ENCODE peak calls at places on chromosomes 6 and 20, in five cellular contexts. Y is ovary, O is WERI-Rb-1, P is caudate nucleus, G is brain microvascular endothelial cell. E is an unnamed sample.

GRCh38 chr6:129183681-129184216 is 300.8 kb downstream of the LAMA2 start:
- DNase-seq in Y (no peak), O (no peak), P (no peak), G (peak), E (no peak)

GRCh38 chr6:376823-377571 is 14.6 kb upstream of the IRF4 start:
- DNase-seq in Y (no peak), O (no peak), P (no peak), G (no peak), E (no peak)

GRCh38 chr6:129184808-129185366 is 301.9 kb downstream of the LAMA2 start:
- DNase-seq in Y (no peak), O (no peak), P (no peak), G (no peak), E (no peak)

GRCh38 chr6:83257791-83258190 is 64.6 kb downstream of the RWDD2A start:
- DNase-seq in Y (no peak), O (no peak), P (no peak), G (no peak), E (no peak)

GRCh38 chr6:43834528-43835145 is 64.6 kb downstream of the VEGFA start:
- DNase-seq in Y (no peak), O (peak), P (no peak), G (no peak), E (no peak)

GRCh38 chr6:43676962-43677606 is 10.5 kb downstream of the MRPS18A start:
- DNase-seq in Y (no peak), O (no peak), P (no peak), G (no peak), E (no peak)

GRCh38 chr20:16528078-16528477 is 45.2 kb downstream of the KIF16B start:
- DNase-seq in Y (peak), O (no peak), P (no peak), G (peak), E (no peak)

GRCh38 chr6:138987643-138988468 is at the start of gene REPS1:
- DNase-seq in Y (peak), O (peak), P (peak), G (peak), E (peak)

GRCh38 chr6:27791182-27791939 is 120.8 kb downstream of the OR2B2 start:
- DNase-seq in Y (peak), O (peak), P (no peak), G (peak), E (peak)

GRCh38 chr20:45343867-45344721 is 4.1 kb downstream of the SDC4 start:
- DNase-seq in Y (peak), O (peak), P (no peak), G (peak), E (no peak)

GRCh38 chr6:169789944-169790927 is 38.8 kb downstream of the ERMARD start:
- DNase-seq in Y (peak), O (peak), P (no peak), G (peak), E (peak)

GRCh38 chr20:20457392-20458126 is 89.7 kb downstream of the INSM1 start:
- DNase-seq in Y (no peak), O (no peak), P (no peak), G (peak), E (no peak)

GRCh38 chr20:54284928-54285704 is 77.2 kb downstream of the PFDN4 start:
- DNase-seq in Y (no peak), O (no peak), P (no peak), G (no peak), E (no peak)

DNA sequence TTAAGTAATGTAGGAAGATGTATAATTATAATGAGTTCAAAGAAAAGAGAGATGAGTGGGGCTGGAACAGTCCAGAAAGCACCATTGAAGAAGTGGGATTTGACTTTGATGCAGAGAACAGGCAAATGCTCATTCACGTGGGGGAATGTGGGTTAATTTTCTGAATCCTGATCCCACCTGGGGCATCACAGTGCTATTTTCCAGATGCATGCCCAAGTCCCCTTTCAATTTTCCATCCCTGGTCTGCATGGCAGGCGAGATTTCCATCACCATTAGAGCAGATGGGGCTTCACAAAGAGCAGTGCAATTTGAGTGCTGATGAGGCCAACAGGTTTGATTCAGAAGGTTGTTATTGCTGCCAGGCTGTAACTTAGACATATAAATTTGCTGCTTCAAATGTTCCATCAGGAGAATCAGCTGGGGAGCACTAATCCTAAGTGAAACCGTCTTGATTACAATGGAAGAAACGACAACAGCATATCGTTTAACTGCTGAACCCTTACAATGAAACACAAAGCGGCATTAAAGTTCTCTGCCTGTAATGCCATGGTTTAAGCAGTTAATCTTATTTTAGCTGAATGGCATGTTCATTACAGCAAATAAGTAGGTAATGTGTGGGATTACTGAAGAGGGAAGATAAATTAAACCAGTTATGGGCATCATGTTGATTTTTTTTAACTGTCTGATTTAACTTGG is 45.2 kb downstream of the OSTM1 start:
- DNase-seq in Y (no peak), O (peak), P (no peak), G (no peak), E (no peak)
- H3K27ac ChIP-seq in Y (no peak), O (no peak), P (no peak), G (no peak), E (no peak)

GRCh38 chr6:113434641-113435040 is 422.5 kb upstream of the MARCKS start:
- DNase-seq in Y (no peak), O (no peak), P (no peak), G (no peak), E (no peak)
- H3K27ac ChIP-seq in Y (no peak), O (no peak), P (no peak), G (no peak), E (no peak)

DNA sequence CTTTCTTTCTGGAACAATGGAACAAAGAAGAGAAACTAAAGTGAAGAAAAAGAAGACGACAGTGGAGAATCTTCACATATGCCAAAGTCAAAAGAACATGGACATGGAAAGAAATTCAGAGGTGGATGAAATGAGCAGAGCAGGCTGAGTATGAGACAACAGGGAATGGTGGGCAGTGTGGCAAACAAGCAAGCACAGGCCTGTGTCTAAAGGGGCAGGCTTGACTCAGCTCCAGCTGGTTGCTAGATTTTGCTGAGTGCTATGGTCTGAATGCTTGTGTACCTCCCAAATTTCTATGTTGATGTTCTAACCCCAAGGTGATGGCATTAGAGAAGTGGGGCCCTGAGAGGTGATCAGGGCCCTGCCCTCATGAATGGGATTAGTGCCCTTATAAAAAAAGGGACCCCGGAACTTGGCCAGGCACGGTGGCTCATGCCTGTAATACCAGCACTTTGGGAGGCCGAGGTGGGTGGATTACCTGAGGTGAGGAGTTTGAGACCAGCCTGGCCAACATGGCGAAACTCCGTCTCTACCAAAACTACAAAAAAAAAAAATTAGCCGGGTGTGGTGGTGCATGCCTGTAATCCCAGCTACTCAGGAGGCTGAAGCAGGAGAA is 49.6 kb downstream of the ZMYND8 start:
- DNase-seq in Y (no peak), O (no peak), P (no peak), G (no peak), E (no peak)
- H3K27ac ChIP-seq in Y (no peak), O (no peak), P (no peak), G (no peak), E (no peak)

GRCh38 chr20:62648318-62648995 is 6.2 kb downstream of the SLCO4A1 start:
- DNase-seq in Y (no peak), O (no peak), P (no peak), G (no peak), E (no peak)
- H3K27ac ChIP-seq in Y (peak), O (no peak), P (no peak), G (no peak), E (no peak)

DNA sequence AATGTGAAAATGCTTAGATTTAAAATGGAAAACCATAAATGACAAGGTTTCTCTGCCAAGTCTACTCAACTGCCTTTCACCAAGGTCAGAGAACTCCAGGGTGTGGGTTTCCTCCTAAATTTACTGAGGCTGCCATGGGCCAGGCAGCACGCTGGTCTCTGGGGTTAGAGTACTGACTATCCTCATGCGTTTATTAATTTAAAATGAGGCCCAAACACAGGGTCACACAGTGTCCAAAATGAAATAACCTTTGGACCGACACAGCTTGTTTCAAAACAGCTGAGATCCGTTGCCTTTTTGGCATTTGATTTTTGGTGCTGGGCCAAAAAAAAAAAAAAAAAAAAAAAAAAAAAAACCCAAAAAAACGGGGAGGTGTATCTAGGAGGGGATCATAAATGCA is 14.6 kb upstream of the TOX2 start:
- DNase-seq in Y (no peak), O (no peak), P (no peak), G (no peak), E (no peak)
- H3K27ac ChIP-seq in Y (no peak), O (no peak), P (no peak), G (no peak), E (no peak)

GRCh38 chr6:128155826-128156225 is 255.0 kb upstream of the THEMIS start:
- DNase-seq in Y (no peak), O (no peak), P (no peak), G (no peak), E (no peak)

GRCh38 chr6:128156315-128157111 is 255.7 kb upstream of the THEMIS start:
- DNase-seq in Y (no peak), O (no peak), P (no peak), G (no peak), E (no peak)

GRCh38 chr6:128161263-128161662 is 260.4 kb upstream of the THEMIS start:
- DNase-seq in Y (no peak), O (no peak), P (no peak), G (no peak), E (no peak)

GRCh38 chr6:128161839-128162238 is 261.0 kb upstream of the THEMIS start:
- DNase-seq in Y (no peak), O (no peak), P (no peak), G (no peak), E (no peak)

GRCh38 chr6:128158496-128158895 is 257.6 kb upstream of the THEMIS start:
- DNase-seq in Y (no peak), O (no peak), P (no peak), G (peak), E (no peak)
- H3K27ac ChIP-seq in Y (no peak), O (no peak), P (no peak), G (peak), E (no peak)

GRCh38 chr6:6694368-6694780 is 105.9 kb downstream of the LY86 start:
- DNase-seq in Y (no peak), O (no peak), P (no peak), G (no peak), E (no peak)

GRCh38 chr6:6697620-6698019 is 109.1 kb downstream of the LY86 start:
- DNase-seq in Y (no peak), O (peak), P (no peak), G (no peak), E (no peak)

GRCh38 chr6:6694825-6695710 is 106.5 kb downstream of the LY86 start:
- DNase-seq in Y (peak), O (no peak), P (no peak), G (no peak), E (no peak)

GRCh38 chr6:6695711-6696048 is 107.2 kb downstream of the LY86 start:
- DNase-seq in Y (no peak), O (no peak), P (no peak), G (no peak), E (no peak)

DNA sequence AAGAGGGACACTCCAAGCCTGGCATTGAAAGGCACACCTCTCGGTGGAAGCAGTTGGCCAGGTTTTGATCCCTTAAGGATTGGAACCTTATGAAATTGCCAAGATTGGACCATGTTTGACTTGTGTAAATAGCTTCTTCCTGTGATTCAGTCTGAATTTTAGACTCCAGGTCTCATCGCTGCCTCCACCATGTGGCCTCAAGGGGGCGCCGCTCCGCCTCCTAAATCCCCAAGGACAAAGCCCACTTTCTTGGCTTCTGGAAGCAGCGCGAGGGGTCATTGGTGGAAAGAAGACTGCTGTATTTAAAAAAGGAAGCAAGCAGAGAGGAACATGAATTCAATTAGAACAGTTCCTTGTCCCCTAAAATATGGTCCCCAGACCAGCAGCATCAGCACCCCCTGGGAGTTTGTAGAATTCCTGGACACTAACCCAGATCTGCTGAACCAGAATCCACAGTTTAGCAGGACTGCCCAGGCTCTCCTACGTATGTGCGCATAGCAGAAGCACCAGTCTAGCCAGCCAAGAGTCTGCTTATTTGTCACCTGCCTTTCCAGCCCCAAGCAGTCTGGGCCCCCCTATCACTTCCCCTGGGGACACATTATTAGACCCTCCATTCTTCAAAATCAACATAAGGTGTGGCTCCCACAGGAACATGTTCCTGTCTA is 108.5 kb downstream of the LY86 start:
- DNase-seq in Y (peak), O (peak), P (no peak), G (peak), E (peak)
- H3K27ac ChIP-seq in Y (no peak), O (peak), P (no peak), G (no peak), E (no peak)